ENCODE peak calls at places on chromosomes 11 and 22, in five cellular contexts. G, A, B, V and Q are unnamed samples. For H3K27me3, the result is how much of the 10 kb centered on the place peaks cover.

GRCh38 chr11:15793032-15793996 is 563.0 kb downstream of the SOX6 start:
- DNase-seq in A (no peak), V (no peak), G (peak), B (no peak), Q (no peak)

GRCh38 chr22:49754674-49755590 is 72.7 kb downstream of the BRD1 start:
- DNase-seq in G (no peak), A (no peak), V (no peak), B (no peak), Q (no peak)

GRCh38 chr11:44817207-44817944 is 90.6 kb downstream of the TSPAN18 start:
- DNase-seq in G (no peak), B (no peak), V (no peak), A (no peak), Q (no peak)

GRCh38 chr11:129041611-129042018 is 98.9 kb upstream of the TP53AIP1 start:
- DNase-seq in G (no peak), B (no peak), A (no peak), V (no peak), Q (no peak)

GRCh38 chr22:47259049-47259448 is 496.6 kb downstream of the TBC1D22A start:
- DNase-seq in B (no peak), G (no peak), A (no peak), V (no peak), Q (no peak)

GRCh38 chr11:12270215-12270797 is 107.1 kb upstream of the PARVA start:
- DNase-seq in G (no peak), A (no peak), V (no peak), B (no peak), Q (no peak)

GRCh38 chr11:18844753-18845367 is 53.3 kb upstream of the PTPN5 start:
- DNase-seq in V (no peak), A (no peak), G (peak), B (no peak), Q (no peak)

GRCh38 chr11:86663741-86664140 is 8.7 kb downstream of the ME3 start:
- DNase-seq in G (no peak), A (no peak), V (no peak), B (no peak), Q (no peak)

GRCh38 chr11:68855205-68855978 is 13.7 kb upstream of the CPT1A start:
- DNase-seq in B (peak), G (peak), A (peak), V (no peak), Q (peak)

GRCh38 chr11:74932169-74932568 is 16.7 kb downstream of the XRRA1 start:
- DNase-seq in G (peak), A (no peak), B (no peak), V (no peak), Q (no peak)

GRCh38 chr22:36935694-36936093 is 22.3 kb downstream of the CSF2RB start:
- DNase-seq in G (no peak), A (no peak), V (no peak), B (no peak), Q (no peak)

GRCh38 chr11:73412308-73412707 is 36.1 kb downstream of the RELT start:
- DNase-seq in G (peak), B (no peak), V (no peak), A (no peak), Q (no peak)

GRCh38 chr11:32316846-32317525 is 118.4 kb downstream of the WT1 start:
- DNase-seq in B (no peak), V (no peak), G (peak), A (no peak), Q (no peak)

GRCh38 chr11:29161216-29161615 is 855.6 kb downstream of the KCNA4 start:
- DNase-seq in B (no peak), G (peak), V (no peak), A (no peak), Q (no peak)

GRCh38 chr22:17767236-17768065 is 6.8 kb downstream of the BID start:
- DNase-seq in G (no peak), B (no peak), V (no peak), A (no peak), Q (peak)

GRCh38 chr22:22060200-22061084 is 77.9 kb upstream of the TOP3B start:
- DNase-seq in A (peak), V (peak), B (peak), G (peak), Q (peak)

GRCh38 chr11:73121692-73122091 is 20.4 kb downstream of the FCHSD2 start:
- DNase-seq in V (no peak), A (no peak), G (no peak), B (no peak), Q (no peak)

GRCh38 chr22:24146791-24147353 is 34.4 kb upstream of the SUSD2 start:
- DNase-seq in A (peak), B (peak), V (no peak), G (peak), Q (no peak)

GRCh38 chr11:8382436-8383053 is 118.9 kb upstream of the LMO1 start:
- DNase-seq in B (no peak), G (no peak), A (no peak), V (no peak), Q (no peak)

GRCh38 chr11:38345286-38345685 is 1747.2 kb upstream of the RAG2 start:
- DNase-seq in V (no peak), A (no peak), G (no peak), B (no peak), Q (no peak)

GRCh38 chr11:8777907-8778767 is 95.5 kb downstream of the RPL27A start:
- DNase-seq in G (no peak), B (no peak), A (peak), V (peak), Q (no peak)

GRCh38 chr11:126046796-126047195 is 15.9 kb downstream of the CDON start:
- DNase-seq in G (peak), B (no peak), V (no peak), A (no peak), Q (no peak)

GRCh38 chr11:94537051-94537600 is 6.6 kb upstream of the FUT4 start:
- DNase-seq in V (no peak), G (no peak), A (no peak), B (peak), Q (no peak)

GRCh38 chr11:45048870-45049825 is 97.3 kb upstream of the PRDM11 start:
- DNase-seq in A (peak), B (no peak), G (no peak), V (no peak), Q (no peak)

GRCh38 chr22:35525687-35526332 is 14.8 kb upstream of the RASD2 start:
- DNase-seq in G (no peak), B (no peak), A (no peak), V (no peak), Q (no peak)

GRCh38 chr22:35540600-35541253 is at the start of gene RASD2:
- DNase-seq in A (peak), G (no peak), V (no peak), B (peak), Q (no peak)

GRCh38 chr11:35276396-35276795 is 137.4 kb downstream of the CD44 start:
- DNase-seq in G (no peak), A (no peak), V (peak), B (no peak), Q (no peak)

GRCh38 chr11:123227763-123228488 is 32.9 kb upstream of the CLMP start:
- DNase-seq in G (no peak), A (no peak), V (no peak), B (no peak), Q (no peak)

GRCh38 chr11:46389450-46390330 is 1.9 kb downstream of the CHRM4 start:
- DNase-seq in A (peak), B (peak), V (peak), G (peak), Q (peak)

GRCh38 chr11:88284306-88285057 is 53.1 kb downstream of the CTSC start:
- DNase-seq in G (peak), A (no peak), V (no peak), B (no peak), Q (no peak)

GRCh38 chr11:46422588-46422987 is 31.0 kb upstream of the CHRM4 start:
- DNase-seq in B (no peak), V (no peak), A (no peak), G (no peak), Q (no peak)

GRCh38 chr11:111225871-111226270 is 19.7 kb upstream of the POU2AF2 start:
- DNase-seq in B (no peak), G (no peak), V (no peak), A (no peak), Q (no peak)

GRCh38 chr11:111229604-111230003 is 15.9 kb upstream of the POU2AF2 start:
- DNase-seq in V (no peak), A (no peak), G (no peak), B (no peak), Q (no peak)

GRCh38 chr11:111231836-111232235 is 13.7 kb upstream of the POU2AF2 start:
- DNase-seq in A (no peak), G (no peak), B (no peak), V (no peak), Q (no peak)

GRCh38 chr11:111230122-111230465 is 15.4 kb upstream of the POU2AF2 start:
- DNase-seq in G (no peak), A (no peak), B (no peak), V (no peak), Q (no peak)
- H3K4me3 ChIP-seq in G (no peak), A (no peak), B (peak), V (no peak), Q (no peak)

DNA sequence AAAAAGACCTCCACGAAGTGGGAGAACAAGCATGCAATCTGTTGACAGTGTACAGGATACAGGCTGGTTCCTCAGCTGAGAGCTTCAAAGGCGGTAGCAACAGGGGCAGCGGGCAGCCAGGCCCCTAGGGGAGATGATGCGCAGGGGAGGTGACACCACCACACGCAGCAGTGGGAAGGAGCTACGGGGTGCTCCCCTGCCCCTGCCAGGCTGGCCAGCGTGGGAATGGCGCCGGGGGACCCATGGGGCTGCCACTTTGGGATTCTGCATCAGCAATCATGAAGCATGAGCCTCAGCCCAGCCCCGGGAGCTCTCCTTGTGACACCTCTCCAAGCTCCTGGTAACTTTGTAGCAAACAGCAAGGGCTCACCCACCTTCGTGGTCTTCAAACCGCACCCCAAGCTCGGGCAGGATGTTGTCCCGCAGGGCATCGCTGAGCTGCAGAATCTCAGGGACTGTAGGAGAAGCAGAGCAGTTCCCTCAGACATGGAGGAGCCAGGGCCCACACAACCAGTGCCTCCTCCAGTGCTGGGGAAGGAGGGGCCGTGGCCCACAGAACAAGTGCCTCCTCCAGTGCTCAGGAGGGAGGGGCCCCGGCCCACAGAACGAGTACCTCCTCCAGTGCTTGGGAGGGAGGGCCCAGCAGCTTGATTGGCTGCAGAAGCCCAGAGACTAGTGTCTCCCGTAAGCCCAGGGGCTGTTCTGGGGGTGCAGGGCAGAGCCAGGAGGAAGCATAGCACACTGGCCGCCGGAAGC is 14.6 kb upstream of the NAP1L4 start:
- DNase-seq in A (no peak), B (no peak), V (peak), G (no peak), Q (no peak)
- H3K27me3 ChIP-seq in A (under half), B (under half), V (under half), G (under half), Q (under half)

GRCh38 chr11:133064152-133064877 is 468.0 kb downstream of the OPCML start:
- DNase-seq in B (no peak), V (peak), A (peak), G (peak), Q (no peak)
- TF ChIP-seq CTCF in B (peak), V (peak), A (peak), G (peak), Q (no peak)

GRCh38 chr11:62123669-62124185 is at the start of gene INCENP:
- DNase-seq in G (peak), V (peak), B (peak), A (peak), Q (peak)

GRCh38 chr11:62125316-62125715 is 1.5 kb downstream of the INCENP start:
- DNase-seq in V (no peak), A (no peak), B (no peak), G (no peak), Q (no peak)

GRCh38 chr11:62127426-62127825 is 3.6 kb downstream of the INCENP start:
- DNase-seq in A (no peak), B (no peak), V (no peak), G (no peak), Q (no peak)

GRCh38 chr11:62124186-62125113 is 639 bp downstream of the INCENP start:
- DNase-seq in G (peak), B (peak), V (peak), A (no peak), Q (peak)

GRCh38 chr11:62125881-62126280 is 2.1 kb downstream of the INCENP start:
- DNase-seq in B (no peak), V (no peak), A (no peak), G (no peak), Q (no peak)
- H3K4me3 ChIP-seq in B (no peak), V (no peak), A (no peak), G (no peak), Q (no peak)

GRCh38 chr11:64297722-64298358 is 2.3 kb upstream of the CATSPERZ start:
- DNase-seq in V (no peak), B (no peak), A (no peak), G (no peak), Q (no peak)
- H3K27me3 ChIP-seq in V (under half), B (half or more), A (under half), G (half or more), Q (under half)

DNA sequence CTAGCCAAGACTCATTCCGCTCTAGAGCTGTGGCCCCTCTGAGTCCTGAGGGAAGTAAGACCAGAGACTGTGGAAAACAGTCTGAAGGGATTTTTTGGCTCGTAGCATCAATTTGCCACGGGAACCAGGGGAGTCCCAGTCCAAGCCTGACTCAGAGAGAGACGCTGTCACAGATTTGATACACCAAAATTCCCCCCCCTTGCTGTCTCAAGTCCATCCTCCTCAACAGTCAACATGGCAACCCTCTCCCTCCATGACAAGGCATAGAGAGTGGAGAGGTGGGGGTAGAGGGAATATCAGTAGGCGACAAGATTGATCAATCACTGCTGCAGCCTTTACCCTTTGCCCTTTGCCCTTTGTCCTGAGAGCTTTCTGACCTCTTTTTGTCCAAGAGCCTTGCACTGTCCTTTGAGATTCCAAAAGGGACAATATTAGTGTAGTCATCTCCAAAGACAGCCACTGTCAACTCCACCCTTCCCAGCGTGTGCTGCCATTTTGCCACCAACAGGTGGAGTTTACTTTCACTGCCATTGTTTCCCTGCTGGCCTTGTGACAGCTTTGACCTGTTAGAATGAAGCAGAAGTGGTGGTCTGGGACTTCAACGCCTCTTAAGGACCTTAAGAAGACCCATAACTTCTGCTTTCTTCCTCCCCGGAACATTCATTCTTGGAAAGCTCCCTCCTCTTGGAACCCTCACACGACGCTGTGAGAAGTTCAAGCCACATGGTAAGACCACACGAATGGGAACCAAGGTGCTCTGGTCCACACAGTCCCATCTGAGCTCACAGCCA is 7.3 kb downstream of the SLC15A3 start:
- DNase-seq in B (no peak), A (no peak), V (no peak), G (no peak), Q (no peak)
- TF ChIP-seq CTCF in B (no peak), A (no peak), V (no peak), G (no peak), Q (peak)

DNA sequence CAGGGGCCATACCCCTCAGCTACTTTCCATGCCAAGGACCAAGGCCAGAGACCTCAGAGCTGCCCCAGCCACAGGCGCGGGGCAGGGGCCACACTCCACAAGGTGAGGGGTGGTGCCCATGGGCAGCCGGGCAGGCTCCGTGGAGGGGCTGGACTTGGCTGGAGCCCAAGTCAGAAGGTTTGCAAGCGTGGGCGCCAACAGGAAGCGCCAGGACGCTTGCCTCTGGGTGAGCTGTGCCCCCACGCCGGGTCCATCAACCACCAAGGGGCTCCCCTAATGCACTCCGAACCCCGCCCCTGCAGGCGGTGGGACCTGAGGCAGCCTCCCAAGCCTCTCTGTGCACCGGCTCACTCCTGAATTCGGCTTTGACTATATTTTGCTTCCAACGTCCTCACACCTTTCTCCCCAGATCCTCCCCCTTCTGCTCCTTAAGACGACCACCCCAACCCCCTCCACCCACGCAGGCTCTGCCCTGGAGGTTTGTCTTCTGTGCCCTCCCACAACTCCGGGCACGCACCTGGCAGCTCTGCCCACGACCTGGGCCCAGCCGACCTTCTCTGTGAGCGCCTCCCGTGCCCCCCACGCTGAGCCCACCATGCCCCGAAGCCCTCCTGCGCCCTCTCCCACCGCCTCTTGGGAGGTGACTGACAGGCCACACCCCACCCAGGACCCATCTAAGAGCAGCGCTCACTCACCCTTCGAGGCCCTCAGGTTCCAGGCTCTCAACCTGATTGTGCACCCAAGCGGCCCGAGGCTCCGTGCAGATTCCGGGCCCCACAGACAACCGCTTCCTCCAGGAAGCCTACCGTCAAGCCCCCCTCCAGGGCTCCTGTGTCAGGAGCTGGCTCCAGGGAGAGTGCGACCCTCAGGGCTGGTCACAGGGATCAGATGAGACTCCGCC is 2.6 kb upstream of the PKP3 start:
- DNase-seq in B (no peak), G (no peak), V (no peak), A (no peak), Q (no peak)
- H3K4me3 ChIP-seq in B (no peak), G (no peak), V (no peak), A (no peak), Q (no peak)

DNA sequence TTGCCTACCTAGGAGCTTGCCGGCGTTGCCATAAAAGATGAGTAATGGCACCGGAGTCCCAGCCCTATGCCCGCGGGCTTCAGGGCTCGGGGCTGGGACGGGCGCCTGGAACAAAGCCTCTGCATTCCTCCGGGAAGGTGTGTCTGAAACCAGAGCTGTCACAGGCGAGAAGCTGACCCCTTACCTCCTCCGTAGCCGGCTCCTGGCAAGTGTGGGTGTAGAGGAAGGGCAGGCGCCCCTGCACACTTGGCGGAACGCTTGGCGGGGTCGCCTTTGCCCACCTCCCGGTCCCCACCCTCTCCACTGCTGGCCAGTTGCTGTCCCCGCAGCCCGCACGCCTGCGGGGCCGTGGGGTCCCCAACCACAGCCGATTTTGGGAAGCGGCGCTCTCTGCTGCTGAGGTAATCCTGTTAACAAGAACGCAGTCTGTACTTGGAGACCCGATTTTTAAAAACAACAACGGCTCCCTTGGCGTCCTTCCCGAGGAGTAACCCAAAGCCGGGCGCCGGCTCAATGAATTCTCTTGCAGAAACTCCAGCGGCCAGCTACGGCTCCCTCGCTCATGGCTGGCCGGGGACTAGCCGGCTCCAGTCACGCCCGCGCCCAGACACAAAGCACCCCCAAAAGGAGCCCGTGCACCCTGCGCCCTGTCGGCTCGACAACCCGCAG is 89.3 kb downstream of the PLEKHA7 start:
- DNase-seq in G (no peak), B (peak), A (peak), V (peak), Q (no peak)
- H3K27me3 ChIP-seq in G (under half), B (under half), A (under half), V (under half), Q (under half)

DNA sequence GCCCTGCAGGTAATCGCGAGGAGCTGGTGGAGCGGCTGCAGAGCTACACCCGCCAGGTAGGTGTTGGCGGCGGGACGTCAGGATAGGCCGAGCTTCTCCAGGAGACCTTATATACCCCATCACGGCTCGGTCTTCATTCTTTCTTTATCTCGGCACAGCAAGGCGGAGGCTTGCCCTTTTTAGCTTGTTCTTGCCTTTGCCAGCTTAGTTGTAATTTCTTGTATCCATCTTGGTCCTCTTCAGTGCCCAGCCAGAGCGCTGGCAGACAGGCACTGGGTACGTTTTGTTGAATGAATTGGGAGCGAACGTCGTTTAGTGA is 459 bp downstream of the SF3B2 start:
- DNase-seq in G (no peak), A (no peak), B (no peak), V (no peak), Q (no peak)
- TF ChIP-seq CTCF in G (no peak), A (no peak), B (no peak), V (no peak), Q (no peak)